ENCODE peak calls at places on chromosome 7, in seven cellular contexts. L, W, C, T, P, H and N are unnamed samples.

GRCh38 chr7:100213672-100214071 is 6.1 kb upstream of the PVRIG start:
- DNase-seq in L (no peak), C (no peak), P (peak; percentile 67), H (no peak), W (no peak), T (no peak), N (no peak)

GRCh38 chr7:117098457-117098856 is 145.2 kb downstream of the ST7 start:
- DNase-seq in P (no peak), W (no peak), T (no peak), L (peak; percentile 46), C (peak; percentile 63), H (no peak), N (no peak)

GRCh38 chr7:51860305-51860704 is 543.7 kb upstream of the COBL start:
- DNase-seq in T (no peak), C (no peak), L (no peak), W (no peak), H (no peak), P (no peak), N (no peak)

GRCh38 chr7:28581351-28581750 is 169.0 kb downstream of the CREB5 start:
- DNase-seq in C (no peak), P (no peak), T (no peak), L (no peak), W (no peak), H (no peak), N (no peak)

GRCh38 chr7:111987115-111987826 is 218.9 kb downstream of the DOCK4 start:
- DNase-seq in T (no peak), P (no peak), C (peak; percentile 65), L (peak; percentile 83), W (no peak), H (no peak), N (no peak)

GRCh38 chr7:77457779-77458178 is 41.6 kb upstream of the GSAP start:
- DNase-seq in T (no peak), H (no peak), L (no peak), P (no peak), W (no peak), C (no peak), N (no peak)

GRCh38 chr7:2510909-2511768 is 8.4 kb upstream of the LFNG start:
- DNase-seq in L (peak; percentile 50), C (peak; percentile 46), W (no peak), H (no peak), T (no peak), P (peak; percentile 94), N (peak; percentile 84)

GRCh38 chr7:44633254-44634186 is 27.1 kb downstream of the OGDH start:
- DNase-seq in W (peak; percentile 60), L (peak; percentile 95), P (no peak), T (peak; percentile 52), C (peak; percentile 96), H (peak; percentile 77), N (no peak)

GRCh38 chr7:96591159-96591899 is 118.3 kb downstream of the SEM1 start:
- DNase-seq in W (no peak), P (no peak), C (peak; percentile 9), L (no peak), H (no peak), T (no peak), N (no peak)

GRCh38 chr7:134691820-134692705 is 45.4 kb downstream of the BPGM start:
- DNase-seq in T (no peak), L (no peak), P (no peak), W (peak; percentile 42), C (peak; percentile 23), H (peak; percentile 68), N (no peak)

GRCh38 chr7:80896856-80897598 is 21.8 kb downstream of the SEMA3C start:
- DNase-seq in L (no peak), W (no peak), P (no peak), C (no peak), H (no peak), T (no peak), N (no peak)

GRCh38 chr7:43700059-43700501 is 29.2 kb downstream of the COA1 start:
- DNase-seq in L (peak; percentile 69), P (no peak), W (peak; percentile 63), T (no peak), C (peak; percentile 80), H (no peak), N (no peak)

GRCh38 chr7:149775176-149775556 is 1.8 kb upstream of the ZNF467 start:
- DNase-seq in T (no peak), C (no peak), L (no peak), P (no peak), H (no peak), W (no peak), N (no peak)

GRCh38 chr7:21579341-21580072 is 36.7 kb downstream of the DNAH11 start:
- DNase-seq in H (no peak), W (no peak), P (no peak), L (no peak), T (no peak), C (no peak), N (no peak)

GRCh38 chr7:2928613-2929311 is 84.7 kb upstream of the GNA12 start:
- DNase-seq in P (peak; percentile 72), T (peak; percentile 18), L (no peak), W (no peak), H (no peak), C (no peak), N (peak; percentile 52)

GRCh38 chr7:85750454-85750949 is 563.6 kb upstream of the SEMA3D start:
- DNase-seq in T (no peak), H (no peak), W (peak; percentile 37), L (peak; percentile 44), C (peak; percentile 84), P (no peak), N (peak; percentile 5)

GRCh38 chr7:108347616-108348015 is 108.6 kb downstream of the NRCAM start:
- DNase-seq in P (no peak), L (peak; percentile 24), W (peak; percentile 54), C (peak; percentile 49), H (no peak), T (no peak), N (peak; percentile 54)

GRCh38 chr7:121328508-121329459 is at the start of gene WNT16:
- DNase-seq in L (no peak), P (peak; percentile 85), W (no peak), H (no peak), T (no peak), C (no peak), N (peak; percentile 91)

GRCh38 chr7:74627699-74628411 is 29.7 kb upstream of the GTF2I start:
- DNase-seq in P (no peak), T (no peak), W (peak; percentile 72), H (peak; percentile 40), L (no peak), C (no peak), N (peak; percentile 77)
- H3K4me3 ChIP-seq in P (no peak overlapping the region), T (peak overlapping the region; percentile 20), W (no peak overlapping the region), H (peak overlapping the region; percentile 18), L (no peak overlapping the region), C (no peak overlapping the region), N (no peak overlapping the region)

GRCh38 chr7:155813125-155813524 is 862 bp upstream of the SHH start:
- DNase-seq in P (peak; percentile 28), L (no peak), H (no peak), C (no peak), W (no peak), T (no peak), N (no peak)
- H3K27me3 ChIP-seq in P (peaks cover 63% of the 10 kb centered on the region), L (peaks cover 40% of the 10 kb centered on the region), H (peaks cover 83% of the 10 kb centered on the region), C (peaks cover 50% of the 10 kb centered on the region), W (peaks cover 68% of the 10 kb centered on the region), T (peaks cover 99% of the 10 kb centered on the region), N (peaks cover 68% of the 10 kb centered on the region)

GRCh38 chr7:74690474-74690873 is 33.0 kb downstream of the GTF2I start:
- DNase-seq in H (no peak), C (no peak), L (no peak), W (no peak), P (no peak), T (no peak), N (no peak)
- H3K36me3 ChIP-seq in H (peaks cover 10% of the 10 kb centered on the region), C (peaks cover 33% of the 10 kb centered on the region), L (peaks cover 19% of the 10 kb centered on the region), W (peaks cover 9% of the 10 kb centered on the region), P (peaks cover 66% of the 10 kb centered on the region), T (peaks cover 64% of the 10 kb centered on the region), N (peaks cover 32% of the 10 kb centered on the region)

GRCh38 chr7:102425639-102426267 is 7.6 kb upstream of the ORAI2 start:
- DNase-seq in P (peak; percentile 98), H (peak; percentile 42), W (no peak), C (no peak), T (peak; percentile 45), L (no peak), N (peak; percentile 78)

GRCh38 chr7:102426268-102427031 is 6.9 kb upstream of the ORAI2 start:
- DNase-seq in W (no peak), T (no peak), L (no peak), C (no peak), H (no peak), P (peak; percentile 94), N (no peak)

GRCh38 chr7:102424129-102424551 is 9.2 kb upstream of the ORAI2 start:
- DNase-seq in H (no peak), W (no peak), P (no peak), T (no peak), L (no peak), C (no peak), N (peak; percentile 63)

GRCh38 chr7:102421706-102422105 is 11.7 kb upstream of the ORAI2 start:
- DNase-seq in C (no peak), T (no peak), P (no peak), W (no peak), H (no peak), L (no peak), N (no peak)

DNA sequence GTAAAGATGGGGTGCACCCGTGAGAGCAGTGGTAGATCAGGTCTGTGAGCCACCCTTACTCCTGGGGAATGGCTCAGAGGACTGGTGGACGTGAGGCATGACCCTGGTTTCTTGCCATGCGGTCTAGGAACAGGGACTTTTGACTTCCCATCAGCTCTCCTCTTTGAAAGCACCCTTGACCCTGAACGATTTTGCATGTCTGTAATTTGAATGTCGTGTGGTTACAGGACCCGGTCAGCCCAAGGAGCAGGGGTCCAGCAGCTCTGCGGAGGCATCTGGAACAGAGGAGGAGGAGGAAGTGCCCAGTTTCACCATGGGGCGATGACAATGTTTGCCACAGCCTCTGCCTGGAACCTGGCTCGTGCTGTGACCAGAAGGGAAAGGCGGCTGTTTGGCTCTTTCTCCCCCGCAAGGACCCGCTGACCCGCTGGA is 8.6 kb upstream of the ORAI2 start:
- DNase-seq in C (no peak), W (no peak), P (peak; percentile 87), H (no peak), L (no peak), T (no peak), N (peak; percentile 32)
- H3K4me3 ChIP-seq in C (no peak overlapping the region), W (no peak overlapping the region), P (no peak overlapping the region), H (no peak overlapping the region), L (no peak overlapping the region), T (no peak overlapping the region), N (no peak overlapping the region)

GRCh38 chr7:27088002-27088931 is 7.5 kb downstream of the HOXA1 start:
- DNase-seq in C (no peak), H (no peak), T (no peak), L (no peak), P (peak; percentile 70), W (no peak), N (peak; percentile 81)
- H3K27me3 ChIP-seq in C (no peaks in the 10 kb centered on the region), H (peaks cover 13% of the 10 kb centered on the region), T (peaks cover 99% of the 10 kb centered on the region), L (peaks cover 2% of the 10 kb centered on the region), P (peaks cover 9% of the 10 kb centered on the region), W (peaks cover 53% of the 10 kb centered on the region), N (peaks cover 54% of the 10 kb centered on the region)